ENCODE peak calls at places on chromosomes 4 and X, in ten cellular contexts. X is neuronal stem cell, R is heart right ventricle, A is Peyer's patch, N is body of pancreas, Q is adipocyte, S is Karpas-422, U is epithelial cell of esophagus, F is colonic mucosa, D is bronchial epithelial cell. I is an unnamed sample.

GRCh38 chr4:11626046-11626445 is 197.4 kb upstream of the HS3ST1 start:
- DNase-seq in Q (no peak), U (peak), S (no peak), N (no peak), X (no peak), F (no peak), A (no peak), R (no peak), D (peak), I (no peak)

GRCh38 chrX:48022100-48022499 is 15.3 kb downstream of the SPACA5 start:
- DNase-seq in R (no peak), F (no peak), U (no peak), Q (no peak), D (no peak), S (peak), X (no peak), N (no peak), A (no peak), I (no peak)

GRCh38 chrX:133444952-133445831 is 29.9 kb upstream of the GPC4 start:
- DNase-seq in N (peak), R (no peak), D (peak), S (no peak), F (peak), Q (no peak), A (no peak), U (peak), X (no peak), I (peak)

GRCh38 chrX:15242899-15243555 is 26.9 kb downstream of the ASB9 start:
- DNase-seq in F (peak), X (peak), R (peak), Q (peak), U (peak), A (peak), D (peak), N (peak), S (peak), I (peak)

GRCh38 chrX:110162867-110163266 is 155.0 kb downstream of the AMMECR1 start:
- DNase-seq in S (no peak), U (peak), N (no peak), X (no peak), R (no peak), Q (no peak), F (no peak), D (peak), A (no peak), I (no peak)

GRCh38 chr4:25457053-25457715 is 80.1 kb downstream of the ANAPC4 start:
- DNase-seq in A (no peak), S (no peak), Q (peak), R (no peak), U (peak), F (no peak), D (peak), N (no peak), X (no peak), I (no peak)

GRCh38 chr4:54516556-54517215 is 141.1 kb upstream of the KIT start:
- DNase-seq in D (peak), U (peak), S (no peak), X (no peak), Q (no peak), N (no peak), R (no peak), F (no peak), A (no peak), I (no peak)

GRCh38 chr4:38030023-38030422 is 69.8 kb downstream of the PTTG2 start:
- DNase-seq in Q (no peak), R (no peak), N (no peak), X (no peak), U (peak), A (no peak), D (peak), S (no peak), F (no peak), I (no peak)

GRCh38 chrX:2677764-2678163 is 13.3 kb upstream of the CD99 start:
- DNase-seq in Q (peak), F (peak), X (no peak), U (peak), R (peak), N (peak), S (no peak), A (peak), D (peak), I (no peak)

GRCh38 chrX:132001127-132001526 is 22.0 kb upstream of the STK26 start:
- DNase-seq in A (no peak), Q (no peak), F (no peak), S (no peak), D (peak), X (no peak), U (peak), R (no peak), N (no peak), I (no peak)

GRCh38 chrX:103688949-103689348 is 2.5 kb upstream of the MORF4L2 start:
- DNase-seq in N (no peak), X (no peak), U (peak), S (peak), Q (peak), D (peak), F (no peak), R (no peak), A (no peak), I (no peak)

GRCh38 chrX:136065044-136065671 is 79.9 kb downstream of the SLC9A6 start:
- DNase-seq in F (no peak), N (no peak), A (peak), X (no peak), Q (peak), U (peak), S (no peak), R (peak), D (peak), I (no peak)

GRCh38 chr4:102625232-102625930 is 124.2 kb downstream of the NFKB1 start:
- DNase-seq in A (peak), F (no peak), X (no peak), R (no peak), U (peak), Q (peak), N (no peak), S (peak), D (peak), I (peak)

GRCh38 chrX:143304518-143304917 is 212.8 kb downstream of the SPANXN3 start:
- DNase-seq in S (no peak), R (no peak), N (peak), D (no peak), U (no peak), X (no peak), Q (no peak), F (peak), A (no peak), I (no peak)

GRCh38 chr4:7581477-7581876 is 146.7 kb upstream of the PSAPL1 start:
- DNase-seq in A (no peak), R (peak), F (no peak), X (peak), N (peak), D (no peak), Q (peak), U (no peak), S (peak), I (peak)

GRCh38 chr4:1814453-1814852 is 21.4 kb downstream of the FGFR3 start:
- DNase-seq in R (no peak), Q (no peak), X (no peak), A (no peak), N (no peak), S (no peak), D (no peak), F (no peak), U (no peak), I (no peak)

GRCh38 chrX:10231461-10231860 is 74.7 kb downstream of the CLCN4 start:
- DNase-seq in S (no peak), D (peak), F (no peak), N (no peak), Q (no peak), U (peak), R (no peak), X (no peak), A (no peak), I (no peak)

GRCh38 chr4:52036875-52037274 is 1.2 kb downstream of the SGCB start:
- DNase-seq in N (no peak), Q (peak), U (no peak), R (no peak), D (no peak), A (no peak), S (no peak), F (no peak), X (no peak), I (no peak)

GRCh38 chr4:40349561-40350198 is 14.5 kb downstream of the CHRNA9 start:
- DNase-seq in A (no peak), X (no peak), Q (peak), N (no peak), D (peak), S (no peak), F (no peak), U (peak), R (no peak), I (no peak)

GRCh38 chr4:40347472-40347871 is 12.3 kb downstream of the CHRNA9 start:
- DNase-seq in S (no peak), A (no peak), F (no peak), Q (no peak), R (no peak), N (no peak), X (no peak), U (no peak), D (no peak), I (no peak)

GRCh38 chr4:40348000-40348399 is 12.9 kb downstream of the CHRNA9 start:
- DNase-seq in U (no peak), X (no peak), A (no peak), S (no peak), D (no peak), F (no peak), Q (no peak), N (no peak), R (no peak), I (no peak)

GRCh38 chr4:40354158-40354557 is 19.0 kb downstream of the CHRNA9 start:
- DNase-seq in A (no peak), X (no peak), F (no peak), D (no peak), R (no peak), U (no peak), Q (no peak), N (no peak), S (no peak), I (no peak)

DNA sequence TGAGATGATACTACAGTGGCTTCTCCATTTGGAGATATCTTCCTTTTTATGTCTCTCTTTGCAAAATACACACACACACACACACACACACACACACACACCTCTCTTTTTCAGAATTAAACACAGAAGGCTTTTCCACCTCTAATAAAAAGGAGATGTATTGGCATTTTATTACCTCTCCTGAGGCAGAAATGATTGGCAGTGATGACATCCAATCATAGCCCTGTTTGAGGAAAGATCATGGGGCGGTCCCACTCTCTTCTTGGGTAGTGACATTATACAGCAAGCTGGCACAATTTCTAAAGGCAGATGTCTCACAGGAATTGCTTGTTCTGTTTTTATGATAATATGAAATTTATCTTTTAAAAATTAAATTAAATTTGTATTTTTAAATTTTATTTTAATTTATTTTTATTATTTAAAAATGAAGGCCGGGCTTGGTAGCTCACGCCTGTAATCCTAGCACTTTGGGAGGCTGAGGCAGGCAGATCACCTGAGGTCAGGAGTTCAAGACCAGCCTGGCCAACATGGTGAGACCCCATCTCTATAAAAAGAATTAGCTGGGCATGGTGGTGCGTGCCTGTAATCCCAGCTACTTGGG is 15.6 kb downstream of the CHRNA9 start:
- DNase-seq in X (no peak), N (no peak), S (peak), A (no peak), D (no peak), U (no peak), Q (no peak), R (no peak), F (no peak), I (peak)
- H3K4me3 ChIP-seq in X (no peak), N (no peak), S (no peak), A (no peak), D (no peak), U (no peak), Q (no peak), R (no peak), F (no peak), I (no peak)

GRCh38 chr4:98659741-98660507 is 1.5 kb upstream of the TSPAN5 start:
- DNase-seq in N (no peak), R (no peak), F (no peak), U (peak), S (no peak), Q (peak), X (no peak), D (peak), A (no peak), I (no peak)
- H3K4me3 ChIP-seq in N (no peak), R (no peak), F (no peak), U (peak), S (no peak), Q (peak), X (no peak), D (no peak), A (no peak), I (no peak)

GRCh38 chrX:39513836-39514235 is 583.9 kb downstream of the BCOR start:
- DNase-seq in N (no peak), U (no peak), Q (no peak), X (no peak), S (no peak), F (no peak), A (no peak), R (no peak), D (no peak), I (no peak)
- H3K4me3 ChIP-seq in N (no peak), U (no peak), Q (no peak), X (no peak), S (no peak), F (no peak), A (no peak), R (no peak), D (no peak), I (no peak)

DNA sequence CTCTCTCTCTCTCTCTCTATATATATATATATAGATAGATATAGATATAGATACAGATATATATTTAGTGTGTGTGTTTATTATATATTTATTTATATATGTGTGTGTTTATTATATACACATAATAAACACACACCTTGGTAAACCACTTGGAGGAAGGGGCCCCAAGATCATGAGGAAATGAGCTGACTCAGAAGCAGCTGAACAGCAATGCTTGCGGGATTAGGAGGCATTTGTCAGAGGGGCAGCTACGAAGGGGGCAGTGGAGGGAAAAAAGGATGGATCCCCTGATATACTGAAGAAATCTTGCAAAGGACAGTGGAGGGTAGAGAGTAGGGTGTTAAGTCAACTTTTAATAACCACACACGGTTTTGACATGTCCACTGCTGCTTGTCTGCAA is 120.0 kb upstream of the SORBS2 start:
- DNase-seq in F (no peak), S (no peak), D (no peak), Q (no peak), N (no peak), R (no peak), X (no peak), U (no peak), A (no peak), I (no peak)
- H3K4me3 ChIP-seq in F (no peak), S (no peak), D (no peak), Q (peak), N (no peak), R (no peak), X (no peak), U (no peak), A (no peak), I (no peak)

GRCh38 chrX:153821066-153821465 is 9.3 kb downstream of the PDZD4 start:
- DNase-seq in F (no peak), D (no peak), N (no peak), Q (no peak), R (no peak), X (no peak), U (no peak), S (no peak), A (no peak), I (peak)

GRCh38 chrX:153817291-153817690 is 13.1 kb downstream of the PDZD4 start:
- DNase-seq in S (no peak), U (no peak), A (no peak), X (no peak), D (no peak), F (no peak), Q (no peak), R (no peak), N (no peak), I (peak)

GRCh38 chrX:153820601-153821000 is 9.7 kb downstream of the PDZD4 start:
- DNase-seq in D (no peak), Q (no peak), A (no peak), X (no peak), R (no peak), F (no peak), U (no peak), N (no peak), S (no peak), I (peak)

GRCh38 chrX:153818571-153819397 is 11.6 kb downstream of the PDZD4 start:
- DNase-seq in D (no peak), S (no peak), R (no peak), X (peak), Q (peak), U (no peak), N (peak), A (peak), F (no peak), I (peak)

GRCh38 chrX:153819398-153820083 is 10.8 kb downstream of the PDZD4 start:
- DNase-seq in F (no peak), A (no peak), R (no peak), N (no peak), Q (no peak), D (no peak), U (no peak), X (no peak), S (no peak), I (peak)
- H3K4me3 ChIP-seq in F (peak), A (peak), R (peak), N (no peak), Q (peak), D (no peak), U (no peak), X (no peak), S (no peak), I (peak)

GRCh38 chr4:61397174-61397573 is 197.0 kb downstream of the ADGRL3 start:
- DNase-seq in X (no peak), D (peak), A (no peak), S (no peak), R (no peak), U (peak), Q (peak), F (no peak), N (no peak), I (no peak)

GRCh38 chr4:61400446-61400845 is 200.3 kb downstream of the ADGRL3 start:
- DNase-seq in F (no peak), A (no peak), D (no peak), U (no peak), R (no peak), Q (no peak), X (no peak), N (no peak), S (no peak), I (no peak)

GRCh38 chr4:61395754-61396153 is 195.6 kb downstream of the ADGRL3 start:
- DNase-seq in X (no peak), A (no peak), R (no peak), S (no peak), Q (no peak), D (no peak), F (no peak), N (no peak), U (no peak), I (no peak)
- H3K4me3 ChIP-seq in X (no peak), A (no peak), R (no peak), S (no peak), Q (no peak), D (no peak), F (no peak), N (no peak), U (no peak), I (no peak)

DNA sequence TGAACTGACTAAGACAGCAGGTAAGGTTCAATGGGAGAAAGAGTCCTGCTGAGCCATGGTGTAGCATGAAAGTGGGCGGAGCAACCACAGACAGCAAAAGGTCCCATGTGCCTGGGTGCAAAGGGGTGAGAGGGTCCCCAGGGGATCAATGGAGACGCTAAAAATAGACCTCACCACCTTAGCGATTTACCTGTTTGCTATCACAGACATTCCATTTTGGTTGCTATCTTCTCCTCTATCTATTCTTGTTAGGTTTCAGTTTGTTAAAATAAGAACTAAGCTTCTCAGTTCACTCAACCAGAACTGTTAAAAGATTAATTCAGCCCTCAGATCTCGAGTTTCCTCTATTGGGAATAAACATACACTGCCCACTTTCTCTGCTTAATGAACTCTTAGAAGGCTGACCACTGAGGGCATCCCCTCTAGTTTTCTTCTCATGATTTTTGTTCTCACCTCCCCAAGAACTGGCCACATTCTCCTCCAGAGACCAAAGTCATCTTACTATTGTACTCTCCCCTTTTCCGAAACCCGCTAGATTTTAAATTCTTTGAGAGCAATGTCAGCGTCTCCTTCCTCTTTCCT is 136.7 kb downstream of the PARM1 start:
- DNase-seq in S (peak), U (no peak), D (no peak), R (no peak), Q (no peak), A (no peak), N (no peak), X (no peak), F (no peak), I (no peak)
- H3K4me3 ChIP-seq in S (peak), U (no peak), D (no peak), R (no peak), Q (no peak), A (no peak), N (no peak), X (no peak), F (no peak), I (no peak)